ENCODE peak calls at places on chromosome 9, in nine cellular contexts. X, M, V, K, P, S, A, R and T are unnamed samples.

GRCh38 chr9:19642256-19642655 is 146.6 kb downstream of the SLC24A2 start:
- ATAC-seq in X (no peak), M (no peak), V (peak; percentile 61), K (peak; percentile 21), P (no peak), S (peak; percentile 61), A (no peak), R (no peak), T (no peak)

GRCh38 chr9:127520941-127521918 is 69.9 kb downstream of the LRSAM1 start:
- ATAC-seq in X (peak; percentile 29), M (no peak), V (peak; percentile 28), K (no peak), P (peak; percentile 51), S (peak; percentile 46), A (no peak), R (no peak), T (peak; percentile 8)

GRCh38 chr9:84794981-84795637 is 125.6 kb downstream of the NTRK2 start:
- ATAC-seq in X (no peak), M (no peak), V (no peak), K (peak; percentile 42), P (no peak), S (no peak), A (no peak), R (no peak), T (no peak)

GRCh38 chr9:27212621-27213020 is 84.3 kb downstream of the EQTN start:
- ATAC-seq in X (no peak), M (no peak), V (no peak), K (no peak), P (no peak), S (no peak), A (no peak), R (no peak), T (no peak)

GRCh38 chr9:78000221-78000620 is 31.4 kb downstream of the GNAQ start:
- ATAC-seq in X (no peak), M (no peak), V (no peak), K (peak; percentile 71), P (no peak), S (no peak), A (no peak), R (peak; percentile 94), T (no peak)

GRCh38 chr9:114691046-114691955 is 9.3 kb upstream of the TEX48 start:
- ATAC-seq in X (peak; percentile 31), M (peak; percentile 89), V (peak; percentile 97), K (peak; percentile 94), P (no peak), S (no peak), A (peak; percentile 96), R (peak; percentile 77), T (peak; percentile 60)

GRCh38 chr9:76571288-76572204 is 112.6 kb downstream of the GCNT1 start:
- ATAC-seq in X (peak; percentile 64), M (peak; percentile 59), V (no peak), K (peak; percentile 86), P (peak; percentile 48), S (peak; percentile 73), A (no peak), R (peak; percentile 43), T (peak; percentile 35)

GRCh38 chr9:297104-297794 is 82.6 kb downstream of the DOCK8 start:
- ATAC-seq in X (peak; percentile 96), M (peak; percentile 88), V (peak; percentile 84), K (peak; percentile 98), P (peak; percentile 79), S (peak; percentile 97), A (peak; percentile 79), R (peak; percentile 72), T (peak; percentile 97)

GRCh38 chr9:26745111-26745510 is 147.5 kb downstream of the CAAP1 start:
- ATAC-seq in X (peak; percentile 47), M (no peak), V (no peak), K (no peak), P (no peak), S (no peak), A (no peak), R (no peak), T (no peak)

GRCh38 chr9:75911390-75911789 is 20.9 kb downstream of the PCSK5 start:
- ATAC-seq in X (no peak), M (peak; percentile 53), V (no peak), K (peak; percentile 97), P (no peak), S (no peak), A (no peak), R (peak; percentile 98), T (peak; percentile 72)

GRCh38 chr9:88747768-88748167 is 212.8 kb downstream of the NXNL2 start:
- ATAC-seq in X (peak; percentile 62), M (no peak), V (peak; percentile 89), K (no peak), P (peak; percentile 82), S (peak; percentile 27), A (no peak), R (no peak), T (peak; percentile 55)

GRCh38 chr9:136237486-136238341 is 7.9 kb downstream of the QSOX2 start:
- ATAC-seq in X (no peak), M (no peak), V (no peak), K (no peak), P (no peak), S (no peak), A (no peak), R (no peak), T (no peak)

GRCh38 chr9:116515541-116515940 is 171.6 kb upstream of the TRIM32 start:
- ATAC-seq in X (no peak), M (no peak), V (no peak), K (no peak), P (no peak), S (no peak), A (no peak), R (no peak), T (no peak)

GRCh38 chr9:96148634-96149138 is 153.3 kb downstream of the HSD17B3 start:
- ATAC-seq in X (peak; percentile 23), M (no peak), V (no peak), K (no peak), P (peak; percentile 78), S (peak; percentile 48), A (no peak), R (no peak), T (no peak)

GRCh38 chr9:120030847-120031246 is 549.1 kb downstream of the CDK5RAP2 start:
- ATAC-seq in X (no peak), M (no peak), V (no peak), K (no peak), P (no peak), S (no peak), A (no peak), R (no peak), T (no peak)

GRCh38 chr9:119044801-119045200 is 324.4 kb downstream of the BRINP1 start:
- ATAC-seq in X (no peak), M (no peak), V (no peak), K (no peak), P (peak; percentile 66), S (no peak), A (no peak), R (no peak), T (no peak)

GRCh38 chr9:132370592-132370991 is 15.8 kb upstream of the SETX start:
- ATAC-seq in X (no peak), M (no peak), V (no peak), K (no peak), P (no peak), S (no peak), A (no peak), R (no peak), T (no peak)

GRCh38 chr9:121897140-121897539 is 196.0 kb downstream of the TTLL11 start:
- ATAC-seq in X (no peak), M (peak; percentile 38), V (peak; percentile 43), K (no peak), P (no peak), S (no peak), A (no peak), R (no peak), T (no peak)

GRCh38 chr9:89448381-89448780 is 49.5 kb downstream of the SEMA4D start:
- ATAC-seq in X (no peak), M (peak; percentile 42), V (no peak), K (peak; percentile 93), P (no peak), S (no peak), A (peak; percentile 26), R (peak; percentile 79), T (no peak)

GRCh38 chr9:12884736-12885395 is 110.0 kb downstream of the LURAP1L start:
- ATAC-seq in X (peak; percentile 92), M (no peak), V (peak; percentile 99), K (no peak), P (peak; percentile 66), S (peak; percentile 66), A (no peak), R (no peak), T (peak; percentile 83)

GRCh38 chr9:109329274-109330258 is 8.7 kb upstream of the EPB41L4B start:
- ATAC-seq in X (peak; percentile 92), M (no peak), V (peak; percentile 74), K (no peak), P (peak; percentile 77), S (peak; percentile 65), A (no peak), R (no peak), T (peak; percentile 95)

GRCh38 chr9:91119147-91119546 is 242.6 kb downstream of the AUH start:
- ATAC-seq in X (no peak), M (no peak), V (no peak), K (no peak), P (peak; percentile 16), S (no peak), A (no peak), R (no peak), T (peak; percentile 38)

GRCh38 chr9:96620155-96620514 is 492 bp upstream of the CDC14B start:
- ATAC-seq in X (no peak), M (no peak), V (no peak), K (no peak), P (no peak), S (no peak), A (no peak), R (no peak), T (no peak)

GRCh38 chr9:81490605-81491331 is 198.6 kb downstream of the TLE1 start:
- ATAC-seq in X (no peak), M (no peak), V (no peak), K (no peak), P (no peak), S (no peak), A (no peak), R (no peak), T (no peak)

GRCh38 chr9:123660691-123661090 is 269.2 kb downstream of the DENND1A start:
- ATAC-seq in X (no peak), M (no peak), V (no peak), K (no peak), P (peak; percentile 43), S (no peak), A (no peak), R (no peak), T (no peak)

GRCh38 chr9:69542942-69543704 is 129.0 kb downstream of the APBA1 start:
- ATAC-seq in X (peak; percentile 22), M (no peak), V (no peak), K (no peak), P (peak; percentile 97), S (no peak), A (no peak), R (no peak), T (no peak)

GRCh38 chr9:135439916-135440315 is 39.7 kb upstream of the PPP1R26 start:
- ATAC-seq in X (no peak), M (no peak), V (no peak), K (no peak), P (no peak), S (no peak), A (no peak), R (no peak), T (no peak)

GRCh38 chr9:129801504-129801903 is 1.5 kb upstream of the TOR1B start:
- ATAC-seq in X (no peak), M (no peak), V (no peak), K (no peak), P (no peak), S (no peak), A (no peak), R (no peak), T (no peak)

GRCh38 chr9:74533253-74533652 is 36.1 kb downstream of the RORB start:
- ATAC-seq in X (no peak), M (no peak), V (no peak), K (no peak), P (no peak), S (no peak), A (no peak), R (no peak), T (no peak)

GRCh38 chr9:112248722-112249121 is 73.6 kb upstream of the SUSD1 start:
- ATAC-seq in X (no peak), M (no peak), V (peak; percentile 42), K (no peak), P (no peak), S (no peak), A (no peak), R (no peak), T (peak; percentile 38)

GRCh38 chr9:97307500-97308163 is at the start of gene CCDC180:
- ATAC-seq in X (peak; percentile 14), M (no peak), V (no peak), K (no peak), P (peak; percentile 57), S (no peak), A (no peak), R (no peak), T (no peak)